ENCODE peak calls at places on chromosome 9, in ten cellular contexts. Q is testis, N is spleen, J is gastrocnemius medialis, K is H1, B is tibial nerve, C is HCT116, A is uterus, I is ovary, F is GM12891. Z is an unnamed sample.

GRCh38 chr9:120161801-120162200 is 418.2 kb downstream of the CDK5RAP2 start:
- DNase-seq in Q (no peak), N (no peak), J (no peak), K (no peak), B (no peak), C (no peak), A (no peak), I (no peak), F (no peak), Z (no peak)

GRCh38 chr9:137705906-137706305 is 87.1 kb downstream of the EHMT1 start:
- DNase-seq in Q (no peak), N (no peak), J (no peak), K (no peak), B (no peak), C (no peak), A (no peak), I (no peak), F (no peak), Z (no peak)

GRCh38 chr9:3916420-3916819 is 383.4 kb downstream of the GLIS3 start:
- DNase-seq in Q (no peak), N (no peak), J (no peak), K (no peak), B (no peak), C (no peak), A (no peak), I (no peak), F (no peak), Z (no peak)

GRCh38 chr9:123796618-123797484 is 133.1 kb downstream of the DENND1A start:
- DNase-seq in Q (no peak), N (no peak), J (no peak), K (no peak), B (no peak), C (no peak), A (no peak), I (no peak), F (no peak), Z (no peak)

GRCh38 chr9:101226803-101227202 is 158.0 kb downstream of the BAAT start:
- DNase-seq in Q (no peak), N (no peak), J (no peak), K (no peak), B (no peak), C (peak; percentile 2), A (no peak), I (no peak), F (no peak), Z (no peak)

GRCh38 chr9:131310833-131311554 is 21.5 kb downstream of the PLPP7 start:
- DNase-seq in Q (no peak), N (peak; percentile 90), J (peak; percentile 73), K (no peak), B (no peak), C (no peak), A (no peak), I (no peak), F (no peak), Z (no peak)

GRCh38 chr9:911003-911402 is 65.5 kb upstream of the DMRT3 start:
- DNase-seq in Q (no peak), N (no peak), J (no peak), K (peak; percentile 19), B (no peak), C (no peak), A (no peak), I (no peak), F (no peak), Z (no peak)

GRCh38 chr9:127947841-127948710 is 10.4 kb upstream of the DPM2 start:
- DNase-seq in Q (no peak), N (no peak), J (no peak), K (no peak), B (no peak), C (no peak), A (no peak), I (no peak), F (no peak), Z (no peak)

GRCh38 chr9:82490019-82490499 is 501.5 kb downstream of the SPATA31D1 start:
- DNase-seq in Q (no peak), N (no peak), J (no peak), K (no peak), B (no peak), C (no peak), A (no peak), I (no peak), F (no peak), Z (no peak)

GRCh38 chr9:120909904-120910303 is 16.7 kb downstream of the TRAF1 start:
- DNase-seq in Q (no peak), N (no peak), J (no peak), K (no peak), B (no peak), C (no peak), A (no peak), I (no peak), F (no peak), Z (peak; percentile 87)

GRCh38 chr9:69637801-69638200 is 34.4 kb downstream of the APBA1 start:
- DNase-seq in Q (no peak), N (no peak), J (no peak), K (no peak), B (no peak), C (no peak), A (no peak), I (no peak), F (no peak), Z (peak; percentile 30)

GRCh38 chr9:6007770-6008168 is 7.7 kb downstream of the RANBP6 start:
- DNase-seq in Q (peak; percentile 90), N (peak; percentile 96), J (peak; percentile 78), K (no peak), B (peak; percentile 60), C (peak; percentile 27), A (peak; percentile 82), I (peak; percentile 90), F (peak; percentile 47), Z (peak; percentile 25)

GRCh38 chr9:99748251-99748650 is 73.4 kb upstream of the NR4A3 start:
- DNase-seq in Q (no peak), N (no peak), J (no peak), K (no peak), B (no peak), C (no peak), A (no peak), I (no peak), F (no peak), Z (no peak)

DNA sequence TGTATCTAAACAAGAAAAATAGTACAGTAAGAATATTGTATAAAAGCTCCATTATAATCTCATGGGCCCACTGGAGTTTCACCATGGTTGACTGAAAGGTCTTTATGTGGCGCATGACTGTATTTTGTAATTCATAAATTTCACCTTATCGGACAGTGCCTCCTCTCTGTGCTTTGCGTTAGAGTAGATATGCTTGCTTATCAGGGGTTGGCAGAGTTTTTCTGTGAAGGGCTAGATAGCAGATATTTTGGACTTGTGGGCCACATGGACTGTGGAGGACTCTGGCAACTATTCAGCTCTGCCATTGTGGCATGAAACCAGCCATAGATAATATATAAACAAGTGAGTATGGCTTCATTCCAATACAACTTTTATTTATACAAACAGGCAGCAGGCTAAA is 23.2 kb downstream of the GAPVD1 start:
- DNase-seq in Q (peak; percentile 24), N (no peak), J (no peak), K (no peak), B (no peak), C (no peak), A (no peak), I (no peak), F (no peak), Z (no peak)
- TF ChIP-seq POLR2A in Q (no peak), N (no peak), J (no peak), K (no peak), B (no peak), C (no peak), A (no peak), I (no peak), F (no peak), Z (no peak)

DNA sequence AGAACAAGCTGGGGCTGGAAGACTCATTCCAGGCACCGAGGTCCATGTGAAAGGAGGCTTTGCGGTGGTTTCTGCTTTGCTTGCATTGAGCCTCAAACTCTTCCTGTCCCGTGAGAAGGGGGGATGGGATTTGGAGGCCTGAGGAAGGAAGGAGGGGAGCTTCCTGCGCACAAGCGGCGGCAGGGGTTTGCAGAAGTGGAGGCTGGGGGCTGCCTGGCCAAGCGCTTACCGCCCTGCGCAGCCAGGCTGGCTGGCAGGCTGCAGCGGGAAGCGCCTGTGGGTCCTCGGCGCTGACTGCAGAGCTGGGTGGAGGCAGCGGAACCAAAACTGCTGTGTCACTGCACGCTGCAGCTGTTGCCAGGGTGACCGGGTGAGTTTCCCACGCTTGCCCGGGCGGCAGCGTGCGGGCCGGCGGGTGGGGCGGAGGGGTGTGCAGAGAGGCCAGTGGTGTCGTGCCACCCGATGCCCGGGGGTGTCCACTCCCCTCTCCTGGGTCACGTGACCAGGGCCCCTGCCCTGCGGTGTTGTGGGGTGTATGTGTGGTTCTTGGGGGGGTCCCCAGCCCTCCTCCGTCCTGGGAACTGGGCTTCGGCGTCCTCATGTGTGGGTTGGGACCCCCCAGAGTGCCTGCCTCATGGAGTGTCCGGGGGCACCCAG is 81.0 kb downstream of the RXRA start:
- DNase-seq in Q (peak; percentile 92), N (peak; percentile 99), J (peak; percentile 92), K (no peak), B (peak; percentile 74), C (peak; percentile 45), A (peak; percentile 85), I (peak; percentile 86), F (peak; percentile 99), Z (peak; percentile 99)
- TF ChIP-seq POLR2A in Q (no peak), N (no peak), J (peak; percentile 81), K (no peak), B (peak; percentile 25), C (no peak), A (no peak), I (no peak), F (peak; percentile 64), Z (no peak)

GRCh38 chr9:89411759-89412158 is 86.2 kb downstream of the SEMA4D start:
- DNase-seq in Q (no peak), N (peak; percentile 53), J (no peak), K (no peak), B (no peak), C (no peak), A (no peak), I (no peak), F (no peak), Z (no peak)

GRCh38 chr9:89410022-89410421 is 87.9 kb downstream of the SEMA4D start:
- DNase-seq in Q (no peak), N (no peak), J (no peak), K (no peak), B (no peak), C (no peak), A (no peak), I (no peak), F (no peak), Z (no peak)

GRCh38 chr9:89408628-89409101 is 89.2 kb downstream of the SEMA4D start:
- DNase-seq in Q (no peak), N (peak; percentile 92), J (no peak), K (no peak), B (no peak), C (no peak), A (no peak), I (no peak), F (no peak), Z (no peak)

GRCh38 chr9:89412951-89413350 is 85.0 kb downstream of the SEMA4D start:
- DNase-seq in Q (no peak), N (no peak), J (no peak), K (peak; percentile 25), B (no peak), C (no peak), A (no peak), I (no peak), F (no peak), Z (no peak)

GRCh38 chr9:89410709-89411111 is 87.2 kb downstream of the SEMA4D start:
- DNase-seq in Q (no peak), N (no peak), J (no peak), K (no peak), B (no peak), C (no peak), A (no peak), I (no peak), F (no peak), Z (peak; percentile 45)
- TF ChIP-seq POLR2A in Q (no peak), N (no peak), J (no peak), K (no peak), B (no peak), C (no peak), A (no peak), I (no peak), F (no peak), Z (no peak)

GRCh38 chr9:113622600-113623400 is 159.3 kb downstream of the RGS3 start:
- DNase-seq in Q (no peak), N (peak; percentile 70), J (no peak), K (peak; percentile 77), B (no peak), C (peak; percentile 81), A (no peak), I (peak; percentile 18), F (peak; percentile 55), Z (peak; percentile 79)
- TF ChIP-seq POLR2A in Q (no peak), N (no peak), J (no peak), K (peak; percentile 51), B (no peak), C (no peak), A (no peak), I (no peak), F (no peak), Z (no peak)

Z was measured in H54.